ENCODE peak calls at places on chromosome 2, in six cellular contexts. One of them, this sample, is unnamed.

GRCh38 chr2:211944572-211944971 is 594.0 kb downstream of the ERBB4 start:
- DNase-seq in H1: no peak
- DNase-seq in MM.1S: peak; percentile 81
- DNase-seq in K562: no peak
- DNase-seq in GM23248: no peak
- DNase-seq in mammary epithelial cell: no peak
- DNase-seq in this sample: no peak

GRCh38 chr2:165627463-165627862 is 158.0 kb downstream of the CSRNP3 start:
- DNase-seq in H1: no peak
- DNase-seq in MM.1S: no peak
- DNase-seq in K562: no peak
- DNase-seq in GM23248: peak; percentile 2
- DNase-seq in mammary epithelial cell: peak; percentile 28
- DNase-seq in this sample: no peak

GRCh38 chr2:43838560-43839267 is at the start of the genes ABCG5 and ABCG8:
- DNase-seq in H1: no peak
- DNase-seq in MM.1S: no peak
- DNase-seq in K562: no peak
- DNase-seq in GM23248: no peak
- DNase-seq in mammary epithelial cell: no peak
- DNase-seq in this sample: no peak

GRCh38 chr2:120914839-120915521 is 179.3 kb downstream of the GLI2 start:
- DNase-seq in H1: no peak
- DNase-seq in MM.1S: no peak
- DNase-seq in K562: peak; percentile 60
- DNase-seq in GM23248: peak; percentile 95
- DNase-seq in mammary epithelial cell: peak; percentile 69
- DNase-seq in this sample: no peak

GRCh38 chr2:147800316-147800715 is 44.5 kb upstream of the ACVR2A start:
- DNase-seq in H1: no peak
- DNase-seq in MM.1S: no peak
- DNase-seq in K562: no peak
- DNase-seq in GM23248: no peak
- DNase-seq in mammary epithelial cell: no peak
- DNase-seq in this sample: no peak

GRCh38 chr2:39492095-39492590 is 55.1 kb upstream of the MAP4K3 start:
- DNase-seq in H1: no peak
- DNase-seq in MM.1S: peak; percentile 94
- DNase-seq in K562: peak; percentile 46
- DNase-seq in GM23248: peak; percentile 95
- DNase-seq in mammary epithelial cell: peak; percentile 97
- DNase-seq in this sample: peak; percentile 80

GRCh38 chr2:55419236-55419513 is 481 bp downstream of the CCDC88A start:
- DNase-seq in H1: no peak
- DNase-seq in MM.1S: no peak
- DNase-seq in K562: peak; percentile 28
- DNase-seq in GM23248: peak; percentile 64
- DNase-seq in mammary epithelial cell: no peak
- DNase-seq in this sample: no peak

GRCh38 chr2:202965810-202966454 is 48.7 kb upstream of the NBEAL1 start:
- DNase-seq in H1: no peak
- DNase-seq in MM.1S: peak; percentile 65
- DNase-seq in K562: peak; percentile 71
- DNase-seq in GM23248: peak; percentile 50
- DNase-seq in mammary epithelial cell: peak; percentile 21
- DNase-seq in this sample: peak; percentile 51

GRCh38 chr2:240585101-240585500 is 1.4 kb upstream of the CAPN10 start:
- DNase-seq in H1: no peak
- DNase-seq in MM.1S: peak; percentile 82
- DNase-seq in K562: no peak
- DNase-seq in GM23248: peak; percentile 31
- DNase-seq in mammary epithelial cell: peak; percentile 12
- DNase-seq in this sample: no peak

GRCh38 chr2:156110890-156111289 is 221.6 kb downstream of the NR4A2 start:
- DNase-seq in H1: no peak
- DNase-seq in MM.1S: peak; percentile 11
- DNase-seq in K562: peak; percentile 7
- DNase-seq in GM23248: peak; percentile 20
- DNase-seq in mammary epithelial cell: peak; percentile 26
- DNase-seq in this sample: peak; percentile 9

GRCh38 chr2:217954469-217954868 is 48.3 kb downstream of the TNS1 start:
- DNase-seq in H1: no peak
- DNase-seq in MM.1S: no peak
- DNase-seq in K562: no peak
- DNase-seq in GM23248: no peak
- DNase-seq in mammary epithelial cell: no peak
- DNase-seq in this sample: no peak

GRCh38 chr2:217954971-217955740 is 47.6 kb downstream of the TNS1 start:
- DNase-seq in H1: no peak
- DNase-seq in MM.1S: no peak
- DNase-seq in K562: no peak
- DNase-seq in GM23248: no peak
- DNase-seq in mammary epithelial cell: no peak
- DNase-seq in this sample: no peak

GRCh38 chr2:217953011-217953481 is 49.7 kb downstream of the TNS1 start:
- DNase-seq in H1: no peak
- DNase-seq in MM.1S: no peak
- DNase-seq in K562: no peak
- DNase-seq in GM23248: no peak
- DNase-seq in mammary epithelial cell: no peak
- DNase-seq in this sample: no peak

GRCh38 chr2:217953531-217953932 is 49.3 kb downstream of the TNS1 start:
- DNase-seq in H1: no peak
- DNase-seq in MM.1S: no peak
- DNase-seq in K562: no peak
- DNase-seq in GM23248: no peak
- DNase-seq in mammary epithelial cell: no peak
- DNase-seq in this sample: no peak

GRCh38 chr2:217954051-217954450 is 48.7 kb downstream of the TNS1 start:
- DNase-seq in H1: no peak
- DNase-seq in MM.1S: no peak
- DNase-seq in K562: no peak
- DNase-seq in GM23248: no peak
- DNase-seq in mammary epithelial cell: no peak
- DNase-seq in this sample: no peak
- H3K4me3 ChIP-seq in H1: no peak overlapping the region
- H3K4me3 ChIP-seq in MM.1S: no peak overlapping the region
- H3K4me3 ChIP-seq in K562: no peak overlapping the region
- H3K4me3 ChIP-seq in GM23248: no peak overlapping the region
- H3K4me3 ChIP-seq in mammary epithelial cell: no peak overlapping the region
- H3K4me3 ChIP-seq in this sample: no peak overlapping the region

GRCh38 chr2:131054488-131054887 is 38.8 kb downstream of the FAM168B start:
- DNase-seq in H1: no peak
- DNase-seq in MM.1S: no peak
- DNase-seq in K562: no peak
- DNase-seq in GM23248: no peak
- DNase-seq in mammary epithelial cell: no peak
- DNase-seq in this sample: no peak

GRCh38 chr2:131052741-131053263 is 40.5 kb downstream of the FAM168B start:
- DNase-seq in H1: no peak
- DNase-seq in MM.1S: no peak
- DNase-seq in K562: no peak
- DNase-seq in GM23248: no peak
- DNase-seq in mammary epithelial cell: no peak
- DNase-seq in this sample: no peak

GRCh38 chr2:131058214-131058613 is 35.0 kb downstream of the FAM168B start:
- DNase-seq in H1: no peak
- DNase-seq in MM.1S: no peak
- DNase-seq in K562: no peak
- DNase-seq in GM23248: no peak
- DNase-seq in mammary epithelial cell: no peak
- DNase-seq in this sample: no peak

GRCh38 chr2:131056204-131056975 is 36.9 kb downstream of the FAM168B start:
- DNase-seq in H1: no peak
- DNase-seq in MM.1S: no peak
- DNase-seq in K562: no peak
- DNase-seq in GM23248: peak; percentile 44
- DNase-seq in mammary epithelial cell: no peak
- DNase-seq in this sample: no peak

DNA sequence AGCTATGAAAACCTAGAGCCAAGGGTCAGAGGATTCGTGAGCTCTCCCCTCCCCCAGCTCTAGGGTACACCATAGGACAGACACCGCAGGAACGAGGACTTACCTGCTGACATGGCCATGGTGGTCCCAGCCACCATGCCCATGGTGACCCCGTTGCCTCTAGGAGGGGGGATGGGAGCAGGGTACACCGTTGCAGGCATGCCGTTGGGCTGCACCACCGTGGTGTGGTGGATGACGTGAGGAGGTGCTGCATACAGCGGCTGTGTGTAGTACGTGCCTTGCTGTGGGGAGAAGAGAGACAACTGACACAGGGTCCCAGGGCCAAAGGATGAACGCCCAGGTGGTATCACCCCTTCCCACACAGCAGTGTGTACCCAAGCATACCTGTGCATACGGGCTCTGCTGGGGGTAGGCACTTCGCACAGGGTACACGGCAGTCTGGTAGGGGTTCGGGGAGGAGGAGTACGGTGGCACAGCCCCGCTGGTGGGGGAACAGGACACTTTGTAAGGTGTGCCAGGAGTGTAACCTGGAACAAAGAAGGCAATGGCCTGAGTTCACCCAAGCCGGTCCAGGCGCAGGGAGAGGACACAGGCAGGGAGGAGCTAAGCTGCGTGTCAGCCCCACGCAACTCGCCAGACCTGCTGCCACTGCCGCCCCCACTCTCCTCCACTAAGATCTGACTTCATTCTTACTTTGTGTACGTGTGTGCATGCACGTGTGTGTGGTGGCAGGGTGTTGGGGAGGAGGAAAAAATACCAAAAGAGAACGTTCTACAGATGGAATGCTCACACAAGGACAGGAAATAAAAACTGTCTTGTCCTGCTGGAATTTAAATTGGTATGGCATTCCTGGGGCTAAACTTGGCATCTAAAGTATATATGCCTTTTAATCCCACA is 37.8 kb downstream of the FAM168B start:
- DNase-seq in H1: no peak
- DNase-seq in MM.1S: no peak
- DNase-seq in K562: no peak
- DNase-seq in GM23248: peak; percentile 71
- DNase-seq in mammary epithelial cell: no peak
- DNase-seq in this sample: no peak
- H3K36me3 ChIP-seq in H1: peaks cover 77% of the 10 kb centered on the region
- H3K36me3 ChIP-seq in MM.1S: peaks cover 3% of the 10 kb centered on the region
- H3K36me3 ChIP-seq in K562: peaks cover 90% of the 10 kb centered on the region
- H3K36me3 ChIP-seq in GM23248: peaks cover 40% of the 10 kb centered on the region
- H3K36me3 ChIP-seq in mammary epithelial cell: peaks cover 20% of the 10 kb centered on the region
- H3K36me3 ChIP-seq in this sample: peaks cover 29% of the 10 kb centered on the region

GRCh38 chr2:25772078-25772477 is 98.7 kb upstream of the DTNB start:
- DNase-seq in H1: no peak
- DNase-seq in MM.1S: no peak
- DNase-seq in K562: no peak
- DNase-seq in GM23248: no peak
- DNase-seq in mammary epithelial cell: no peak
- DNase-seq in this sample: no peak
- H3K4me3 ChIP-seq in H1: no peak overlapping the region
- H3K4me3 ChIP-seq in MM.1S: no peak overlapping the region
- H3K4me3 ChIP-seq in K562: no peak overlapping the region
- H3K4me3 ChIP-seq in GM23248: no peak overlapping the region
- H3K4me3 ChIP-seq in mammary epithelial cell: no peak overlapping the region
- H3K4me3 ChIP-seq in this sample: no peak overlapping the region

GRCh38 chr2:201156051-201156450 is 26.9 kb upstream of the CASP10 start:
- DNase-seq in H1: no peak
- DNase-seq in MM.1S: no peak
- DNase-seq in K562: no peak
- DNase-seq in GM23248: no peak
- DNase-seq in mammary epithelial cell: no peak
- DNase-seq in this sample: no peak
- H3K36me3 ChIP-seq in H1: no peaks in the 10 kb centered on the region
- H3K36me3 ChIP-seq in MM.1S: peaks cover 2% of the 10 kb centered on the region
- H3K36me3 ChIP-seq in K562: peaks cover 68% of the 10 kb centered on the region
- H3K36me3 ChIP-seq in GM23248: peaks cover 41% of the 10 kb centered on the region
- H3K36me3 ChIP-seq in mammary epithelial cell: peaks cover 14% of the 10 kb centered on the region
- H3K36me3 ChIP-seq in this sample: peaks cover 40% of the 10 kb centered on the region

GRCh38 chr2:69382547-69382946 is 4.5 kb downstream of the GFPT1 start:
- DNase-seq in H1: no peak
- DNase-seq in MM.1S: no peak
- DNase-seq in K562: no peak
- DNase-seq in GM23248: no peak
- DNase-seq in mammary epithelial cell: no peak
- DNase-seq in this sample: no peak
- H3K4me3 ChIP-seq in H1: no peak overlapping the region
- H3K4me3 ChIP-seq in MM.1S: peak overlapping the region; percentile 10
- H3K4me3 ChIP-seq in K562: no peak overlapping the region
- H3K4me3 ChIP-seq in GM23248: peak overlapping the region; percentile 17
- H3K4me3 ChIP-seq in mammary epithelial cell: no peak overlapping the region
- H3K4me3 ChIP-seq in this sample: no peak overlapping the region

This sample was measured in GM06990.